ENCODE peak calls at places on chromosome 12, in nine cellular contexts. One of them, this sample, is unnamed.

GRCh38 chr12:68971404-68971803 is 38.4 kb upstream of the CPM start:
- DNase-seq in CD8-positive, alpha-beta T cell: no peak
- DNase-seq in right cardiac atrium: no peak
- DNase-seq in GM23338: no peak
- DNase-seq in gastrocnemius medialis: no peak
- DNase-seq in heart left ventricle: no peak
- DNase-seq in OCI-LY7: no peak
- DNase-seq in PC-3: peak; percentile 67
- DNase-seq in thoracic aorta: no peak
- DNase-seq in this sample: no peak

GRCh38 chr12:56994231-56994746 is 12.1 kb downstream of the ZBTB39 start:
- DNase-seq in CD8-positive, alpha-beta T cell: peak; percentile 42
- DNase-seq in OCI-LY7: no peak
- DNase-seq in gastrocnemius medialis: no peak
- DNase-seq in PC-3: no peak
- DNase-seq in GM23338: no peak
- DNase-seq in right cardiac atrium: no peak
- DNase-seq in heart left ventricle: no peak
- DNase-seq in thoracic aorta: no peak
- DNase-seq in this sample: peak; percentile 64

GRCh38 chr12:49636979-49637378 is 13.6 kb downstream of the PRPF40B start:
- DNase-seq in right cardiac atrium: no peak
- DNase-seq in CD8-positive, alpha-beta T cell: peak; percentile 70
- DNase-seq in GM23338: peak; percentile 84
- DNase-seq in PC-3: peak; percentile 65
- DNase-seq in OCI-LY7: peak; percentile 84
- DNase-seq in thoracic aorta: no peak
- DNase-seq in heart left ventricle: peak; percentile 40
- DNase-seq in gastrocnemius medialis: peak; percentile 49
- DNase-seq in this sample: no peak

GRCh38 chr12:92424338-92424737 is 278.5 kb upstream of the PLEKHG7 start:
- DNase-seq in right cardiac atrium: no peak
- DNase-seq in CD8-positive, alpha-beta T cell: no peak
- DNase-seq in PC-3: peak; percentile 78
- DNase-seq in gastrocnemius medialis: no peak
- DNase-seq in GM23338: peak; percentile 76
- DNase-seq in thoracic aorta: no peak
- DNase-seq in heart left ventricle: no peak
- DNase-seq in OCI-LY7: no peak
- DNase-seq in this sample: no peak

GRCh38 chr12:6820171-6820570 is 1.4 kb upstream of the GPR162 start:
- DNase-seq in PC-3: no peak
- DNase-seq in gastrocnemius medialis: no peak
- DNase-seq in CD8-positive, alpha-beta T cell: no peak
- DNase-seq in right cardiac atrium: no peak
- DNase-seq in OCI-LY7: no peak
- DNase-seq in GM23338: no peak
- DNase-seq in thoracic aorta: no peak
- DNase-seq in heart left ventricle: no peak
- DNase-seq in this sample: no peak

GRCh38 chr12:27981874-27982273 is 9.3 kb upstream of the PTHLH start:
- DNase-seq in right cardiac atrium: no peak
- DNase-seq in PC-3: peak; percentile 100
- DNase-seq in CD8-positive, alpha-beta T cell: no peak
- DNase-seq in gastrocnemius medialis: no peak
- DNase-seq in GM23338: no peak
- DNase-seq in OCI-LY7: no peak
- DNase-seq in thoracic aorta: no peak
- DNase-seq in heart left ventricle: no peak
- DNase-seq in this sample: no peak

GRCh38 chr12:70638639-70639349 is 1.6 kb upstream of the PTPRB start:
- DNase-seq in heart left ventricle: no peak
- DNase-seq in gastrocnemius medialis: no peak
- DNase-seq in CD8-positive, alpha-beta T cell: no peak
- DNase-seq in GM23338: no peak
- DNase-seq in thoracic aorta: no peak
- DNase-seq in OCI-LY7: no peak
- DNase-seq in PC-3: peak; percentile 60
- DNase-seq in right cardiac atrium: no peak
- DNase-seq in this sample: no peak

GRCh38 chr12:106118278-106118820 is 20.4 kb downstream of the NUAK1 start:
- DNase-seq in heart left ventricle: no peak
- DNase-seq in thoracic aorta: no peak
- DNase-seq in gastrocnemius medialis: no peak
- DNase-seq in CD8-positive, alpha-beta T cell: no peak
- DNase-seq in right cardiac atrium: no peak
- DNase-seq in OCI-LY7: no peak
- DNase-seq in GM23338: no peak
- DNase-seq in PC-3: no peak
- DNase-seq in this sample: no peak

GRCh38 chr12:51381226-51382079 is 9.8 kb downstream of the GALNT6 start:
- DNase-seq in GM23338: no peak
- DNase-seq in CD8-positive, alpha-beta T cell: no peak
- DNase-seq in gastrocnemius medialis: no peak
- DNase-seq in thoracic aorta: no peak
- DNase-seq in PC-3: no peak
- DNase-seq in OCI-LY7: no peak
- DNase-seq in heart left ventricle: no peak
- DNase-seq in right cardiac atrium: no peak
- DNase-seq in this sample: no peak

GRCh38 chr12:26813812-26814211 is 19.2 kb downstream of the ITPR2 start:
- DNase-seq in heart left ventricle: no peak
- DNase-seq in thoracic aorta: no peak
- DNase-seq in OCI-LY7: no peak
- DNase-seq in GM23338: no peak
- DNase-seq in CD8-positive, alpha-beta T cell: no peak
- DNase-seq in gastrocnemius medialis: no peak
- DNase-seq in PC-3: no peak
- DNase-seq in right cardiac atrium: no peak
- DNase-seq in this sample: no peak

GRCh38 chr12:29580971-29581370 is 83.5 kb upstream of the OVCH1 start:
- DNase-seq in PC-3: no peak
- DNase-seq in gastrocnemius medialis: no peak
- DNase-seq in thoracic aorta: no peak
- DNase-seq in right cardiac atrium: no peak
- DNase-seq in heart left ventricle: no peak
- DNase-seq in GM23338: no peak
- DNase-seq in OCI-LY7: no peak
- DNase-seq in CD8-positive, alpha-beta T cell: no peak
- DNase-seq in this sample: no peak

GRCh38 chr12:119227292-119227691 is 48.6 kb downstream of the HSPB8 start:
- DNase-seq in CD8-positive, alpha-beta T cell: no peak
- DNase-seq in right cardiac atrium: no peak
- DNase-seq in thoracic aorta: no peak
- DNase-seq in gastrocnemius medialis: no peak
- DNase-seq in GM23338: no peak
- DNase-seq in OCI-LY7: no peak
- DNase-seq in PC-3: peak; percentile 51
- DNase-seq in heart left ventricle: no peak
- DNase-seq in this sample: no peak

GRCh38 chr12:1885082-1885596 is 33.3 kb downstream of the CACNA2D4 start:
- DNase-seq in thoracic aorta: no peak
- DNase-seq in OCI-LY7: no peak
- DNase-seq in CD8-positive, alpha-beta T cell: no peak
- DNase-seq in right cardiac atrium: no peak
- DNase-seq in PC-3: no peak
- DNase-seq in heart left ventricle: no peak
- DNase-seq in gastrocnemius medialis: no peak
- DNase-seq in GM23338: no peak
- DNase-seq in this sample: no peak

GRCh38 chr12:6450091-6450868 is 1.6 kb upstream of the TAPBPL start:
- DNase-seq in gastrocnemius medialis: no peak
- DNase-seq in CD8-positive, alpha-beta T cell: no peak
- DNase-seq in PC-3: no peak
- DNase-seq in GM23338: no peak
- DNase-seq in thoracic aorta: no peak
- DNase-seq in OCI-LY7: no peak
- DNase-seq in right cardiac atrium: no peak
- DNase-seq in heart left ventricle: no peak
- DNase-seq in this sample: no peak

DNA sequence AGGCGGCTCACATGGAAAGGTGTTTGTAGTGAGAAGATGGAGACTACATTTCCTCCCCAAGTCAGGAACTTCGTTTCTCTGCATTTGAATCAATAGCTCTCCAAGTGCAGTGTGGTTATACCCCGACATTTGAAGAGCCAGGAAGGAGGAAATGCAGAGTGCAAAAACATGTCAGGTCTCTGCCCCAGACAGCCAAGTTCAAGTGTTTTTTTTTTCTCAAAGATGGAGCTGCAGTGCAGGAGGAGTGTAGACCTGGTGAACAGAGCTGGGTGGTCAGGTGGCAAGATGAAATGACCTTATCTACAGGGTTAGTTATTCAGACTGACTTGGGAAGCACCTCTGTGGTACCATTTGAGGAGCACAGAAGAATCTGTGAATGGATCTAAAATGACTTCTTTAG is 21.3 kb downstream of the MLXIP start:
- DNase-seq in gastrocnemius medialis: peak; percentile 15
- DNase-seq in PC-3: no peak
- DNase-seq in right cardiac atrium: no peak
- DNase-seq in GM23338: no peak
- DNase-seq in thoracic aorta: no peak
- DNase-seq in heart left ventricle: no peak
- DNase-seq in CD8-positive, alpha-beta T cell: no peak
- DNase-seq in OCI-LY7: no peak
- DNase-seq in this sample: no peak
- H3K4me1 ChIP-seq in gastrocnemius medialis: peaks cover 95% of the 10 kb centered on the region
- H3K4me1 ChIP-seq in PC-3: peaks cover 11% of the 10 kb centered on the region
- H3K4me1 ChIP-seq in right cardiac atrium: peaks cover 35% of the 10 kb centered on the region
- H3K4me1 ChIP-seq in GM23338: peaks cover 15% of the 10 kb centered on the region
- H3K4me1 ChIP-seq in thoracic aorta: peaks cover 54% of the 10 kb centered on the region
- H3K4me1 ChIP-seq in heart left ventricle: peaks cover 37% of the 10 kb centered on the region
- H3K4me1 ChIP-seq in CD8-positive, alpha-beta T cell: peaks cover 81% of the 10 kb centered on the region
- H3K4me1 ChIP-seq in OCI-LY7: peaks cover 15% of the 10 kb centered on the region
- H3K4me1 ChIP-seq in this sample: peaks cover 67% of the 10 kb centered on the region

GRCh38 chr12:104718581-104718980 is 239.5 kb downstream of the SLC41A2 start:
- DNase-seq in PC-3: no peak
- DNase-seq in OCI-LY7: no peak
- DNase-seq in GM23338: no peak
- DNase-seq in CD8-positive, alpha-beta T cell: no peak
- DNase-seq in thoracic aorta: no peak
- DNase-seq in right cardiac atrium: no peak
- DNase-seq in heart left ventricle: no peak
- DNase-seq in gastrocnemius medialis: no peak
- DNase-seq in this sample: no peak
- H3K4me1 ChIP-seq in PC-3: no peaks in the 10 kb centered on the region
- H3K4me1 ChIP-seq in OCI-LY7: peaks cover 25% of the 10 kb centered on the region
- H3K4me1 ChIP-seq in GM23338: peaks cover 9% of the 10 kb centered on the region
- H3K4me1 ChIP-seq in CD8-positive, alpha-beta T cell: peaks cover 50% of the 10 kb centered on the region
- H3K4me1 ChIP-seq in thoracic aorta: peaks cover 37% of the 10 kb centered on the region
- H3K4me1 ChIP-seq in right cardiac atrium: peaks cover 7% of the 10 kb centered on the region
- H3K4me1 ChIP-seq in heart left ventricle: no peaks in the 10 kb centered on the region
- H3K4me1 ChIP-seq in gastrocnemius medialis: no peaks in the 10 kb centered on the region
- H3K4me1 ChIP-seq in this sample: peaks cover 21% of the 10 kb centered on the region

GRCh38 chr12:64568313-64568712 is 42.0 kb upstream of the RASSF3 start:
- DNase-seq in gastrocnemius medialis: no peak
- DNase-seq in heart left ventricle: no peak
- DNase-seq in thoracic aorta: no peak
- DNase-seq in OCI-LY7: no peak
- DNase-seq in GM23338: no peak
- DNase-seq in PC-3: no peak
- DNase-seq in right cardiac atrium: no peak
- DNase-seq in CD8-positive, alpha-beta T cell: no peak
- DNase-seq in this sample: no peak
- H3K4me1 ChIP-seq in gastrocnemius medialis: peaks cover 4% of the 10 kb centered on the region
- H3K4me1 ChIP-seq in heart left ventricle: no peaks in the 10 kb centered on the region
- H3K4me1 ChIP-seq in thoracic aorta: no peaks in the 10 kb centered on the region
- H3K4me1 ChIP-seq in OCI-LY7: no peaks in the 10 kb centered on the region
- H3K4me1 ChIP-seq in GM23338: peaks cover 20% of the 10 kb centered on the region
- H3K4me1 ChIP-seq in PC-3: no peaks in the 10 kb centered on the region
- H3K4me1 ChIP-seq in right cardiac atrium: peaks cover 4% of the 10 kb centered on the region
- H3K4me1 ChIP-seq in CD8-positive, alpha-beta T cell: peaks cover 10% of the 10 kb centered on the region
- H3K4me1 ChIP-seq in this sample: peaks cover 11% of the 10 kb centered on the region

DNA sequence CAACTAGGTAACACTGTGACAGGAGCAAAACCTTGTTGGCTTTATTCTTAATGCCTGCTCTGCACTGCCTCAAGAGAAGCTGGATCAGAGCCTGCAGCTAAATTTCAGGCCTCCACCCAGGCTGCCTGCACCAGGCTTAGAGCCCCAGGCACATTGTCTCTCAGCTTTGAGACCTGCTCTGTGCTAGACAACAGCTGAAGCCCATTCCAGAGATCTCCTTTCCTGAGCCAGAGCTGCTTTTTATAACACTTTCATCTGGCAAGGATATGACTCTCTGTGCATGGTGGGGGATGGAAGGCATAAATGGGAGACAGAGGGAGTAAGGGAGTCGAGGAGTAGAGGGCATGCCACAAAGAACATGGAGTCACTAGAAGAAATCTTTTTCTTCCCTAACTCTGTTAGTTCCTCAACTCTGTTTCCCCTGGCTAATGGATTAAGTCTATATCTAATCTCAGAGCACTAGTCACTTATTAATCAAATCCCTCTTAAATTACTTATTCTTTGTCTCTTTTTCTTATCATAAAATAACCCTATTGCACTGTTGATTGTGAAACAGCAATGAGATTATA is 27.1 kb upstream of the LUM start:
- DNase-seq in thoracic aorta: no peak
- DNase-seq in heart left ventricle: no peak
- DNase-seq in GM23338: peak; percentile 3
- DNase-seq in right cardiac atrium: peak; percentile 52
- DNase-seq in gastrocnemius medialis: peak; percentile 10
- DNase-seq in PC-3: no peak
- DNase-seq in CD8-positive, alpha-beta T cell: no peak
- DNase-seq in OCI-LY7: no peak
- DNase-seq in this sample: no peak
- H3K4me1 ChIP-seq in thoracic aorta: peaks cover 63% of the 10 kb centered on the region
- H3K4me1 ChIP-seq in heart left ventricle: no peaks in the 10 kb centered on the region
- H3K4me1 ChIP-seq in GM23338: no peaks in the 10 kb centered on the region
- H3K4me1 ChIP-seq in right cardiac atrium: no peaks in the 10 kb centered on the region
- H3K4me1 ChIP-seq in gastrocnemius medialis: no peaks in the 10 kb centered on the region
- H3K4me1 ChIP-seq in PC-3: peaks cover 16% of the 10 kb centered on the region
- H3K4me1 ChIP-seq in CD8-positive, alpha-beta T cell: no peaks in the 10 kb centered on the region
- H3K4me1 ChIP-seq in OCI-LY7: no peaks in the 10 kb centered on the region
- H3K4me1 ChIP-seq in this sample: peaks cover 40% of the 10 kb centered on the region

GRCh38 chr12:132886529-132887477 is 602 bp downstream of the CHFR start:
- DNase-seq in thoracic aorta: no peak
- DNase-seq in heart left ventricle: no peak
- DNase-seq in GM23338: peak; percentile 70
- DNase-seq in CD8-positive, alpha-beta T cell: no peak
- DNase-seq in OCI-LY7: no peak
- DNase-seq in right cardiac atrium: peak; percentile 69
- DNase-seq in PC-3: no peak
- DNase-seq in gastrocnemius medialis: no peak
- DNase-seq in this sample: no peak

GRCh38 chr12:132887513-132888341 is at the start of gene CHFR:
- DNase-seq in right cardiac atrium: peak; percentile 99
- DNase-seq in CD8-positive, alpha-beta T cell: peak; percentile 94
- DNase-seq in GM23338: peak; percentile 99
- DNase-seq in OCI-LY7: peak; percentile 98
- DNase-seq in thoracic aorta: peak; percentile 87
- DNase-seq in heart left ventricle: peak; percentile 99
- DNase-seq in PC-3: peak; percentile 98
- DNase-seq in gastrocnemius medialis: peak; percentile 91
- DNase-seq in this sample: peak; percentile 96

GRCh38 chr12:132881853-132882252 is 5.6 kb downstream of the CHFR start:
- DNase-seq in GM23338: no peak
- DNase-seq in PC-3: no peak
- DNase-seq in gastrocnemius medialis: no peak
- DNase-seq in CD8-positive, alpha-beta T cell: no peak
- DNase-seq in right cardiac atrium: no peak
- DNase-seq in heart left ventricle: no peak
- DNase-seq in thoracic aorta: no peak
- DNase-seq in OCI-LY7: no peak
- DNase-seq in this sample: no peak
- H3K4me1 ChIP-seq in GM23338: no peaks in the 10 kb centered on the region
- H3K4me1 ChIP-seq in PC-3: peaks cover 6% of the 10 kb centered on the region
- H3K4me1 ChIP-seq in gastrocnemius medialis: no peaks in the 10 kb centered on the region
- H3K4me1 ChIP-seq in CD8-positive, alpha-beta T cell: peaks cover 10% of the 10 kb centered on the region
- H3K4me1 ChIP-seq in right cardiac atrium: no peaks in the 10 kb centered on the region
- H3K4me1 ChIP-seq in heart left ventricle: no peaks in the 10 kb centered on the region
- H3K4me1 ChIP-seq in thoracic aorta: peaks cover 5% of the 10 kb centered on the region
- H3K4me1 ChIP-seq in OCI-LY7: peaks cover 7% of the 10 kb centered on the region
- H3K4me1 ChIP-seq in this sample: peaks cover 9% of the 10 kb centered on the region

GRCh38 chr12:604956-605355 is 58.3 kb downstream of the NINJ2 start:
- DNase-seq in gastrocnemius medialis: no peak
- DNase-seq in PC-3: no peak
- DNase-seq in OCI-LY7: no peak
- DNase-seq in GM23338: no peak
- DNase-seq in right cardiac atrium: no peak
- DNase-seq in thoracic aorta: no peak
- DNase-seq in CD8-positive, alpha-beta T cell: no peak
- DNase-seq in heart left ventricle: no peak
- DNase-seq in this sample: no peak
- H3K4me1 ChIP-seq in gastrocnemius medialis: peaks cover 10% of the 10 kb centered on the region
- H3K4me1 ChIP-seq in PC-3: peaks cover 13% of the 10 kb centered on the region
- H3K4me1 ChIP-seq in OCI-LY7: peaks cover 4% of the 10 kb centered on the region
- H3K4me1 ChIP-seq in GM23338: no peaks in the 10 kb centered on the region
- H3K4me1 ChIP-seq in right cardiac atrium: peaks cover 14% of the 10 kb centered on the region
- H3K4me1 ChIP-seq in thoracic aorta: peaks cover 48% of the 10 kb centered on the region
- H3K4me1 ChIP-seq in CD8-positive, alpha-beta T cell: peaks cover 7% of the 10 kb centered on the region
- H3K4me1 ChIP-seq in heart left ventricle: peaks cover 22% of the 10 kb centered on the region
- H3K4me1 ChIP-seq in this sample: peaks cover 24% of the 10 kb centered on the region